ENCODE peak calls at places on chromosomes 2 and 18, in six cellular contexts. R is stomach, V is SK-N-SH, G is sigmoid colon, I is HCT116, A is spleen. Q is an unnamed sample.

GRCh38 chr2:190277234-190278112 is 42.2 kb downstream of the HIBCH start:
- DNase-seq in I (peak), G (no peak), A (no peak), V (peak), R (no peak), Q (no peak)

GRCh38 chr2:39432701-39433100 is 4.4 kb downstream of the MAP4K3 start:
- DNase-seq in I (no peak), A (no peak), G (no peak), R (no peak), V (no peak), Q (no peak)

GRCh38 chr2:222609391-222609790 is 46.5 kb downstream of the FARSB start:
- DNase-seq in V (no peak), I (no peak), R (no peak), A (no peak), G (no peak), Q (no peak)

GRCh38 chr2:26580151-26580550 is 61.0 kb downstream of the CIB4 start:
- DNase-seq in A (peak), G (peak), I (no peak), V (peak), R (no peak), Q (no peak)

GRCh38 chr18:40048886-40049650 is 1906.0 kb upstream of the PIK3C3 start:
- DNase-seq in I (no peak), G (no peak), R (no peak), A (no peak), V (peak), Q (no peak)

GRCh38 chr2:151803811-151804210 is 24.4 kb downstream of the ARL5A start:
- DNase-seq in G (no peak), V (no peak), A (no peak), R (no peak), I (no peak), Q (no peak)

GRCh38 chr2:24385366-24385765 is 25.0 kb upstream of the ITSN2 start:
- DNase-seq in R (no peak), G (no peak), V (no peak), I (no peak), A (no peak), Q (no peak)

GRCh38 chr2:38128653-38129052 is 52.7 kb upstream of the CYP1B1 start:
- DNase-seq in I (no peak), V (no peak), A (no peak), R (no peak), G (peak), Q (no peak)

GRCh38 chr2:180990337-180990736 is 9.9 kb downstream of the UBE2E3 start:
- DNase-seq in R (no peak), A (no peak), I (no peak), V (no peak), G (no peak), Q (no peak)

GRCh38 chr2:237122214-237122666 is 36.6 kb downstream of the COPS8 start:
- DNase-seq in R (peak), G (peak), A (no peak), I (peak), V (peak), Q (peak)

GRCh38 chr2:191013617-191013875 is 425 bp downstream of the STAT1 start:
- DNase-seq in A (no peak), V (no peak), I (no peak), G (no peak), R (no peak), Q (no peak)

GRCh38 chr2:43803113-43803512 is 29.3 kb downstream of the DYNC2LI1 start:
- DNase-seq in A (no peak), R (no peak), G (no peak), I (no peak), V (no peak), Q (no peak)

GRCh38 chr18:74139888-74140287 is 7.7 kb downstream of the FBXO15 start:
- DNase-seq in V (no peak), R (no peak), G (no peak), I (no peak), A (no peak), Q (no peak)

GRCh38 chr18:62128157-62128556 is 58.7 kb downstream of the PIGN start:
- DNase-seq in I (no peak), A (no peak), R (no peak), G (no peak), V (no peak), Q (no peak)

GRCh38 chr2:144519934-144520717 is at the start of gene ZEB2:
- DNase-seq in V (peak), G (peak), R (no peak), I (peak), A (peak), Q (no peak)

GRCh38 chr18:63505566-63506335 is 29.0 kb downstream of the SERPINB5 start:
- DNase-seq in A (no peak), R (no peak), I (peak), G (no peak), V (peak), Q (no peak)

GRCh38 chr2:41999882-42000281 is 47.9 kb upstream of the PKDCC start:
- DNase-seq in A (no peak), G (no peak), R (no peak), I (no peak), V (no peak), Q (no peak)

GRCh38 chr2:240600451-240600961 is 14.0 kb downstream of the CAPN10 start:
- DNase-seq in G (peak), I (no peak), R (no peak), A (peak), V (no peak), Q (no peak)

GRCh38 chr2:96825057-96825456 is 9.0 kb downstream of the CNNM3 start:
- DNase-seq in R (no peak), A (peak), G (no peak), V (no peak), I (no peak), Q (no peak)

GRCh38 chr2:174985624-174986023 is 19.6 kb downstream of the CHN1 start:
- DNase-seq in R (no peak), I (no peak), V (peak), G (no peak), A (no peak), Q (no peak)

GRCh38 chr2:46854260-46854659 is 61.3 kb downstream of the MCFD2 start:
- DNase-seq in G (peak), I (no peak), A (no peak), R (no peak), V (no peak), Q (no peak)

GRCh38 chr2:108449410-108450200 is 599 bp downstream of the GCC2 start:
- DNase-seq in I (peak), R (peak), V (peak), A (no peak), G (no peak), Q (peak)

GRCh38 chr2:240217431-240218301 is 77.2 kb upstream of the OTOS start:
- DNase-seq in I (peak), V (no peak), G (peak), A (peak), R (peak), Q (no peak)

GRCh38 chr2:146952691-146953090 is 892.1 kb upstream of the ACVR2A start:
- DNase-seq in A (no peak), V (no peak), I (no peak), G (no peak), R (no peak), Q (no peak)

GRCh38 chr2:74587664-74588277 is 33.3 kb downstream of the DOK1 start:
- DNase-seq in V (peak), R (peak), G (peak), I (peak), A (no peak), Q (peak)

GRCh38 chr2:126978333-126978732 is 79.6 kb downstream of the TEX51 start:
- DNase-seq in A (no peak), G (no peak), V (no peak), R (no peak), I (no peak), Q (no peak)

GRCh38 chr2:120853294-120854013 is 117.8 kb downstream of the GLI2 start:
- DNase-seq in A (peak), R (no peak), G (peak), V (no peak), I (no peak), Q (no peak)

GRCh38 chr2:124476291-124476690 is 451.2 kb downstream of the CNTNAP5 start:
- DNase-seq in I (no peak), V (no peak), A (no peak), G (no peak), R (no peak), Q (no peak)

GRCh38 chr2:17813015-17813741 is 3.1 kb upstream of the MSGN1 start:
- DNase-seq in V (no peak), I (no peak), R (no peak), A (no peak), G (no peak), Q (no peak)

GRCh38 chr18:45745817-45746461 is 22.0 kb downstream of the SLC14A1 start:
- DNase-seq in I (no peak), V (no peak), A (no peak), G (no peak), R (no peak), Q (no peak)

GRCh38 chr18:12819330-12819729 is 64.7 kb downstream of the PTPN2 start:
- DNase-seq in V (no peak), A (no peak), R (no peak), I (no peak), G (no peak), Q (no peak)

GRCh38 chr2:70140978-70141753 is 49.7 kb downstream of the C2orf42 start:
- DNase-seq in R (peak), G (peak), V (peak), A (peak), I (peak), Q (no peak)

GRCh38 chr18:68604256-68604655 is 110.7 kb downstream of the TMX3 start:
- DNase-seq in I (no peak), R (no peak), G (no peak), A (no peak), V (no peak), Q (no peak)

DNA sequence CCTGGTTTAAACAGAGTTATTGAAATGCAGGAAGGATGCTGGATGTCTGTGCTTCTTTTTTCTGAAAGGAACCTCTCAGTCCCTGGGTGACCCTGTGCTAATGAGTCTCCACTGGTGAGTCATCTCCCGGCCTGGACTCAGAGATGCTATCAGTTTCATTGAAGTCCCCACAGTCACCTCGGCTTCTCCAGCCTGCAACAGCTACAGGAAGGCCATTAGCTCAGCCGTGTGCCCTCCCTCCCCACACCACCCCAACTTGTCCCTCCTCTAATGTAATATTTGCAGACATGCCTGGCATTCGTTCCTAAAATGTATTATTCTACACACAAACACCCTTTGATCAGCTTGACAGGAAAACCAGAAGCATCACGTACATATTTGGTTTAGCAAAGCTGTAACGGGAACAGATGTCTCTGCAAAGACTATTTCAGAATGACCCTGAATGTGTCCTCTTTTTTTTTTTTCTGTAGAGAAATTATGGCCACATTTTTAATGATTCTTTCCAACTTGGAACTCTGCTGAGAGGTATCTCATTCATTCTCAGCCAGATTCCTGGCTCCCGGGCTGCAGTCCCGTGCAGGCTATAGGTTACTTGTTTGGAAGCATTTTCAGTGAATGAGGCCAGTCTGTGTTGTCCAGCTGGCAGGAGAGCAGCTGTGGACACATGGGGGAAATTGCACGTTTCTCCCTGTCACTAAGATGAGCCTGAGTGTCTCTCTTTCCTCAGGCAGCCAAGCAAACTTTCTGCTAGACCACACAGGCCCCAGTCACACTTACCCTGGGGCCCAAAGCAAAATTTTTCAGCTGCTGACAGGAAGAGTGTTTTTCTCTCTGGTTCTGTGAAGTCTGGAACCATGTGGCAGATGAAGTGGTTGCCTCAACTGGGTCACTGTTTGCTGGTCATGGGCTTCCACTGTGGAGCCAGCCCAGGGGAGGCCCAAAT is 430.9 kb downstream of the LPIN1 start:
- DNase-seq in V (peak), R (peak), A (no peak), G (peak), I (no peak), Q (peak)
- TF ChIP-seq POLR2AphosphoS5 in V (no peak), R (no peak), A (no peak), G (peak), I (no peak), Q (no peak)

DNA sequence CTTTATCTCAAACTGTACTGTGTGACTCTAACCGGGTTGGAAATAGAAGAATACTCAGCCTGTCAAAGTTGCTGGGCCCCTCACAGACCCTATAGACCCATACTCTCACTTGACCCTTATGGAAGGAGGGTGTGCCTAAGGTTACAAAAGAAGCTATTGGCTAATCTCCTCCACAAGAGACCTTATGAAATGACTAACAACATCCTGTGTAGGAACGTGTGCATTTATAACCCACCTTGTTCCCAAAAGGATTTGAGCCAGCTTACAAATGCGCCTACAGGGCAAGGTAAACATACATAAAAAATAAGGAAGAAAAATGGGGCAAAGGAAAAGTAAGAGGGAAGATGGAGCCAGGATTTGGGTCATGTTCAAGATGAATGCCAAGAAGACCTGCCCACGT is 225.4 kb upstream of the SMAD2 start:
- DNase-seq in R (no peak), G (no peak), I (no peak), A (no peak), V (no peak), Q (no peak)
- TF ChIP-seq POLR2AphosphoS5 in R (no peak), G (no peak), I (no peak), A (no peak), V (no peak), Q (no peak)

DNA sequence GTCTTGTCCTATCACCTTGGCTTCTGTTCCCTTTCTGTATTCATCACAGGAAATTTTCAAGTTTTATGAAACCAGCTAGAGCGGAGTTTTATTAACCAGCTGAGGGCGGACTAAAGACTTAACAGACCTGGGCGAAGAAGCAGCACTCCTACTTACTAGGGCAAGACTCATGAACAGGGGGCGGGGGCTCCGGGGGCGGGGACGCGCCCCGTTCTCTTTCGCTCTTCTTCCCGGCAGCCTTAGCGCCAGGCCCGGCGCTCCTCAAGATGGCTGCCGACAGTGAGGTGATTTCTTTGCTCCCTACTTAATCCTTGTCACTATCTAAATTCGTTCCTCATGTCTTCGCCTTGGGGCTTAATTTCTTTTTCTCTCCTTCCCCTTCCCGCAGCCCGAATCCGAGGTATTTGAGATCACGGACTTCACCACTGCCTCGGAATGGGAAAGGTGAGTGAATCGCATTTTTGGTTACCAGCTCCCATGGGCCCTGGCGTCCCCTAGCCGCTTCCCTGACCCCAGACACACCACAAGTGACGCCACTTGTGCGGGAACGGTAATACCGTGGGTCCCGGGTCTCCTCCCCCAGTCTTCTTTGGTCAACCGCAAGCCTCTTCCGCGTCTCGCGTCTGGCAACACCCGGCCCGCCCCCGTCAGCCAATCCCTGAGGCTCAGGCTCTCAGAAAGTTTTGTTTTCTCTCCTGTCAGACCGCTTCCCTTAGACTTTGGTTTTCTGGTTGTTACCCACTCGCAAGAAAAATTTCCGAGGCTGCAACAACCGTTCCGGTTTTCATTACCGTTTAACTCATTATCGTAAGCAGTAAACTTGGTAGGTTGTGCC is at the start of gene RAB3GAP1:
- DNase-seq in G (peak), I (peak), R (peak), V (peak), A (peak), Q (peak)
- TF ChIP-seq POLR2AphosphoS5 in G (peak), I (peak), R (peak), V (peak), A (peak), Q (peak)

DNA sequence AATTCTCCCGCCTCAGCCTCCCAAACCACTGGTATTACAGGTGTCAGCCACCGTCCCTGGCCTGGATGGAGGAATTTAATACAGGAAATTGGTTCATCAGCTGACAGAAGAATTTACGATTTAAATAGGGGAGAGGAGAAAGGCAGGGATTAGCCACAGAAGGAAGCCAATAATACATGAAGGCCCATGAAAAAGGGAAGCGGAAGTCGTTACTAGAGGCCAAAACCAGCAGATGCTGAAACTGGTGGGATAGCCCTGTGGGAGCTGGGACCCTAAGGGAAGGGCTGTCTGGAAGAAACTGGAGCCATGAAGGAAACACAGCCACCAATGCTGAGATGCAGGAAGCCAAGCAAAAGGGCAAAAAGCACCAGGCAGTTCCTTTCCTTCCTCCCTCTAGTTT is 163.7 kb upstream of the RMP24 start:
- DNase-seq in A (no peak), V (no peak), G (no peak), I (no peak), R (no peak), Q (no peak)
- TF ChIP-seq POLR2AphosphoS5 in A (no peak), V (no peak), G (no peak), I (no peak), R (no peak), Q (no peak)

GRCh38 chr2:19738707-19739106 is 163.1 kb downstream of the TTC32 start:
- DNase-seq in I (no peak), R (no peak), V (no peak), A (no peak), G (peak), Q (no peak)
- TF ChIP-seq POLR2AphosphoS5 in I (no peak), R (no peak), V (no peak), A (no peak), G (peak), Q (no peak)

GRCh38 chr2:217919781-217920351 is 82.9 kb downstream of the TNS1 start:
- DNase-seq in G (peak), I (no peak), R (no peak), V (no peak), A (no peak), Q (no peak)
- TF ChIP-seq POLR2AphosphoS5 in G (peak), I (no peak), R (peak), V (no peak), A (peak), Q (no peak)

GRCh38 chr2:138010890-138011289 is 46.6 kb downstream of the HNMT start:
- DNase-seq in V (no peak), A (no peak), I (no peak), G (no peak), R (no peak), Q (no peak)
- TF ChIP-seq POLR2AphosphoS5 in V (no peak), A (no peak), I (no peak), G (no peak), R (no peak), Q (no peak)

GRCh38 chr18:69853061-69853460 is 94.6 kb downstream of the CD226 start:
- DNase-seq in R (no peak), G (no peak), V (no peak), I (no peak), A (no peak), Q (no peak)
- TF ChIP-seq POLR2AphosphoS5 in R (no peak), G (no peak), V (no peak), I (no peak), A (no peak), Q (no peak)

GRCh38 chr2:16332681-16333519 is 332.7 kb downstream of the CYRIA start:
- DNase-seq in A (no peak), I (no peak), V (no peak), G (no peak), R (no peak), Q (no peak)
- TF ChIP-seq POLR2AphosphoS5 in A (no peak), I (no peak), V (no peak), G (no peak), R (no peak), Q (no peak)

Q was measured in GM12892.